ENCODE peak calls at places on chromosomes 6 and 20, in six cellular contexts. V, L, D, A, E and X are unnamed samples.

GRCh38 chr6:56988145-56988544 is 33.2 kb downstream of the BEND6 start:
- DNase-seq in A (no peak), V (no peak), L (no peak), D (no peak), E (no peak), X (no peak)

GRCh38 chr20:37011147-37011546 is 59.6 kb upstream of the SAMHD1 start:
- DNase-seq in V (no peak), E (no peak), L (no peak), A (no peak), D (no peak), X (no peak)

GRCh38 chr6:117346142-117346930 is 79.4 kb downstream of the ROS1 start:
- DNase-seq in L (no peak), E (no peak), A (peak; percentile 41), V (no peak), D (no peak), X (no peak)

GRCh38 chr6:37648465-37649330 is 49.0 kb downstream of the MDGA1 start:
- DNase-seq in V (peak; percentile 63), L (no peak), A (no peak), D (no peak), E (no peak), X (no peak)

GRCh38 chr6:97813881-97814280 is 530.9 kb upstream of the MMS22L start:
- DNase-seq in E (no peak), L (peak; percentile 14), A (no peak), D (no peak), V (no peak), X (no peak)

GRCh38 chr6:161200610-161201201 is 73.2 kb downstream of the AGPAT4 start:
- DNase-seq in D (no peak), E (no peak), V (no peak), L (peak; percentile 35), A (no peak), X (no peak)

GRCh38 chr20:7673841-7674240 is 266.4 kb downstream of the HAO1 start:
- DNase-seq in A (no peak), D (no peak), V (no peak), E (no peak), L (no peak), X (no peak)

GRCh38 chr6:224350-224749 is 67.9 kb upstream of the DUSP22 start:
- DNase-seq in A (no peak), V (no peak), E (no peak), L (no peak), D (no peak), X (no peak)

GRCh38 chr6:118785601-118786000 is 108.4 kb upstream of the ASF1A start:
- DNase-seq in L (no peak), A (no peak), E (no peak), V (no peak), D (no peak), X (no peak)